ENCODE peak calls at places on chromosome 9, in seven cellular contexts. N is HCT116, D is GM12878, P is K562, U is SK-N-SH, G is HepG2, R is H1. Q is an unnamed sample.

GRCh38 chr9:89387970-89388867 is 69.9 kb downstream of the SECISBP2 start:
- DNase-seq in G (peak), U (no peak), P (no peak), N (no peak), R (no peak), D (no peak), Q (no peak)

GRCh38 chr9:100554935-100555401 is 22.9 kb upstream of the CAVIN4 start:
- DNase-seq in R (no peak), U (no peak), G (no peak), N (no peak), P (no peak), D (no peak), Q (no peak)

GRCh38 chr9:68705636-68706578 is 867 bp downstream of the PIP5K1B start:
- DNase-seq in G (peak), P (peak), N (no peak), U (peak), D (no peak), R (peak), Q (no peak)

GRCh38 chr9:137836151-137836830 is 41.3 kb upstream of the CACNA1B start:
- DNase-seq in P (no peak), N (no peak), G (no peak), D (no peak), U (no peak), R (no peak), Q (no peak)

GRCh38 chr9:134960701-134961181 is 43.0 kb upstream of the FCN1 start:
- DNase-seq in R (no peak), D (no peak), P (no peak), U (no peak), G (no peak), N (no peak), Q (no peak)

GRCh38 chr9:26856413-26857032 is 36.1 kb downstream of the CAAP1 start:
- DNase-seq in R (no peak), P (peak), N (peak), D (peak), G (peak), U (peak), Q (no peak)

GRCh38 chr9:18480649-18481048 is 6.7 kb downstream of the ADAMTSL1 start:
- DNase-seq in G (no peak), U (no peak), R (no peak), P (no peak), D (no peak), N (no peak), Q (no peak)

GRCh38 chr9:85118990-85119755 is 449.6 kb downstream of the NTRK2 start:
- DNase-seq in D (no peak), N (no peak), G (no peak), R (no peak), U (no peak), P (no peak), Q (no peak)

GRCh38 chr9:21976334-21976875 is 17.8 kb downstream of the CDKN2A start:
- DNase-seq in P (no peak), G (no peak), N (no peak), R (no peak), D (no peak), U (no peak), Q (no peak)

GRCh38 chr9:110986529-110986928 is 51.7 kb downstream of the LPAR1 start:
- DNase-seq in N (no peak), R (no peak), G (no peak), U (no peak), D (no peak), P (no peak), Q (no peak)

GRCh38 chr9:92576175-92576574 is 40.4 kb upstream of the ECM2 start:
- DNase-seq in R (no peak), N (no peak), U (no peak), G (no peak), D (no peak), P (no peak), Q (no peak)

GRCh38 chr9:6498982-6499381 is 86.0 kb downstream of the UHRF2 start:
- DNase-seq in N (no peak), P (no peak), R (no peak), U (no peak), G (no peak), D (no peak), Q (no peak)

GRCh38 chr9:36970007-36970888 is 63.8 kb downstream of the PAX5 start:
- DNase-seq in P (no peak), G (no peak), D (no peak), N (no peak), U (no peak), R (peak), Q (no peak)

GRCh38 chr9:90105793-90106192 is 501.0 kb downstream of the GADD45G start:
- DNase-seq in G (no peak), N (no peak), D (no peak), P (no peak), U (no peak), R (no peak), Q (no peak)

GRCh38 chr9:109894444-109894843 is 114.4 kb downstream of the PALM2AKAP2 start:
- DNase-seq in N (no peak), P (no peak), U (no peak), R (no peak), G (no peak), D (no peak), Q (no peak)

GRCh38 chr9:253539-253938 is 38.9 kb downstream of the DOCK8 start:
- DNase-seq in D (no peak), N (no peak), R (no peak), P (no peak), G (no peak), U (no peak), Q (no peak)

GRCh38 chr9:72818377-72818776 is 134.5 kb downstream of the ALDH1A1 start:
- DNase-seq in N (no peak), U (no peak), D (no peak), R (no peak), P (no peak), G (no peak), Q (no peak)

GRCh38 chr9:85332487-85332886 is 409.3 kb downstream of the AGTPBP1 start:
- DNase-seq in N (peak), U (peak), P (no peak), D (no peak), G (peak), R (peak), Q (no peak)

GRCh38 chr9:93648836-93649235 is 72.5 kb downstream of the PHF2 start:
- DNase-seq in D (no peak), R (no peak), N (no peak), G (no peak), P (no peak), U (no peak), Q (no peak)

GRCh38 chr9:81465468-81466002 is 223.8 kb downstream of the TLE1 start:
- DNase-seq in R (no peak), D (no peak), P (no peak), U (no peak), G (no peak), N (no peak), Q (no peak)
- TF ChIP-seq JUND in R (no peak), D (no peak), P (no peak), U (no peak), G (no peak), N (no peak), Q (no peak)

GRCh38 chr9:35112257-35113020 is 3.2 kb downstream of the ATOSB start:
- DNase-seq in G (no peak), U (no peak), R (no peak), P (no peak), D (no peak), N (no peak), Q (no peak)
- TF ChIP-seq JUND in G (no peak), U (no peak), R (no peak), P (peak), D (no peak), N (no peak), Q (no peak)

DNA sequence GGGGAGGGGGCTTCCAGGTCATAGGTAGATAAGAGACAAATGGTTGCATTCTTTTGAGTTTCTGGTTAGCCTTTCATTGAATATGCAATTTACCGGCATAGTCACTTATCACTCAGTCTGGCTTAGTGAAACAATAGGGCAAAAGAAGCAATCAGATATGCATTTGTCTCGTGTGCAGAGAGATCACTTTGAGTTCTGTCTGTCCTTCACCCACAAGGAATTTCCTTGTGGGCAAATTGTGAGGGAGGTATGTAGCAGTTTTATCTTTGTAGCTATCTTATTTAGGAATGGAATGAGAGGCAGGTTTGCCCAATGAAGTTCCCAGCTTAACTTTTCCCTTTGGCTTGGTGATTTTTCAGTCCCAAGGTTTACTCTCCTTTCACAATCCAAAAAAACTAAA is 116.1 kb downstream of the TUSC1 start:
- DNase-seq in D (no peak), P (no peak), N (no peak), G (no peak), R (no peak), U (no peak), Q (no peak)
- TF ChIP-seq JUND in D (no peak), P (no peak), N (no peak), G (no peak), R (no peak), U (no peak), Q (no peak)

GRCh38 chr9:121107041-121107440 is 32.3 kb downstream of the CNTRL start:
- DNase-seq in G (peak), R (no peak), U (no peak), P (peak), N (peak), D (no peak), Q (peak)

GRCh38 chr9:121105531-121105930 is 30.8 kb downstream of the CNTRL start:
- DNase-seq in U (no peak), R (no peak), P (no peak), N (no peak), G (no peak), D (no peak), Q (no peak)

GRCh38 chr9:121107881-121108280 is 33.1 kb downstream of the CNTRL start:
- DNase-seq in D (no peak), G (no peak), U (no peak), N (no peak), P (no peak), R (no peak), Q (no peak)
- TF ChIP-seq JUND in D (no peak), G (no peak), U (no peak), N (no peak), P (no peak), R (no peak), Q (no peak)

DNA sequence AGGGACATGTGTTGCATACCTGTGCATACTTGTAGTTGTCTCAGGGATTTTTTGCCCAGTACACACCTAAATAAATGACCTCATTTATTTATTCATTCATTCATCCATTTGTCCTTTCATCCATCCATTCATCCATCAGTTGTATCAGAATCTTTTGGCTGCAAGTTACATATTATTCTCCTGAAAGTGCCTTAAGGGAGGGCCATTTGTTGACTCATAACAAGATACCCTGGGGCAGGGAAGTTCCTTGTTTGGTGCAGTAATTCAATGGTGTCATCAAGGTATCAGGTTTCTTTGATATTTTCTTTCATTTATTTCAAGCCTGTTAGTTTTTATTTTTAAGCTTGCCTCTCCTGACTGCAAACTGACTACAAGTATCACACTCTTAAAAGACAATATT is 597.9 kb upstream of the TLE4 start:
- DNase-seq in D (no peak), R (no peak), N (no peak), G (no peak), P (no peak), U (no peak), Q (no peak)
- TF ChIP-seq JUND in D (no peak), R (no peak), N (no peak), G (no peak), P (no peak), U (peak), Q (no peak)

GRCh38 chr9:128771094-128771721 is 519 bp downstream of the ZER1 start:
- DNase-seq in D (no peak), G (no peak), N (no peak), R (no peak), P (no peak), U (no peak), Q (peak)
- TF ChIP-seq JUND in D (no peak), G (peak), N (no peak), R (no peak), P (no peak), U (no peak), Q (no peak)

Q was measured in T47D.